ENCODE peak calls at places on chromosomes 5 and 9, in ten cellular contexts. One of them, this sample, is unnamed.

GRCh38 chr5:141420855-141421488 is at the start of gene PCDHGA11:
- DNase-seq in suprapubic skin: no peak
- DNase-seq in AG09319: peak; percentile 22
- DNase-seq in posterior cingulate gyrus: no peak
- DNase-seq in left colon: no peak
- DNase-seq in HFF-Myc: no peak
- DNase-seq in stimulated activated CD4-positive, alpha-beta T cell treated with anti-CD3 and anti-CD28 coated beads, TNF-alpha, amount 100 ng/mL, for 1 hour: no peak
- DNase-seq in Calu3: no peak
- DNase-seq in DND-41: peak; percentile 28
- DNase-seq in heart right ventricle: no peak
- DNase-seq in this sample: peak; percentile 53

GRCh38 chr5:14816999-14817761 is 54.4 kb downstream of the ANKH start:
- DNase-seq in suprapubic skin: no peak
- DNase-seq in AG09319: peak; percentile 69
- DNase-seq in posterior cingulate gyrus: no peak
- DNase-seq in left colon: no peak
- DNase-seq in HFF-Myc: no peak
- DNase-seq in stimulated activated CD4-positive, alpha-beta T cell treated with anti-CD3 and anti-CD28 coated beads, TNF-alpha, amount 100 ng/mL, for 1 hour: no peak
- DNase-seq in Calu3: no peak
- DNase-seq in DND-41: no peak
- DNase-seq in heart right ventricle: no peak
- DNase-seq in this sample: peak; percentile 91

GRCh38 chr9:136645903-136646754 is 16.6 kb upstream of the EGFL7 start:
- DNase-seq in suprapubic skin: no peak
- DNase-seq in AG09319: no peak
- DNase-seq in posterior cingulate gyrus: no peak
- DNase-seq in left colon: peak; percentile 34
- DNase-seq in HFF-Myc: no peak
- DNase-seq in stimulated activated CD4-positive, alpha-beta T cell treated with anti-CD3 and anti-CD28 coated beads, TNF-alpha, amount 100 ng/mL, for 1 hour: no peak
- DNase-seq in Calu3: no peak
- DNase-seq in DND-41: no peak
- DNase-seq in heart right ventricle: peak; percentile 86
- DNase-seq in this sample: no peak

GRCh38 chr9:131167146-131167692 is 41.8 kb downstream of the NUP214 start:
- DNase-seq in suprapubic skin: no peak
- DNase-seq in AG09319: no peak
- DNase-seq in posterior cingulate gyrus: no peak
- DNase-seq in left colon: no peak
- DNase-seq in HFF-Myc: no peak
- DNase-seq in stimulated activated CD4-positive, alpha-beta T cell treated with anti-CD3 and anti-CD28 coated beads, TNF-alpha, amount 100 ng/mL, for 1 hour: no peak
- DNase-seq in Calu3: no peak
- DNase-seq in DND-41: no peak
- DNase-seq in heart right ventricle: no peak
- DNase-seq in this sample: no peak

GRCh38 chr5:9841516-9841915 is 211.4 kb upstream of the TAS2R1 start:
- DNase-seq in suprapubic skin: no peak
- DNase-seq in AG09319: no peak
- DNase-seq in posterior cingulate gyrus: no peak
- DNase-seq in left colon: no peak
- DNase-seq in HFF-Myc: no peak
- DNase-seq in stimulated activated CD4-positive, alpha-beta T cell treated with anti-CD3 and anti-CD28 coated beads, TNF-alpha, amount 100 ng/mL, for 1 hour: no peak
- DNase-seq in Calu3: no peak
- DNase-seq in DND-41: no peak
- DNase-seq in heart right ventricle: no peak
- DNase-seq in this sample: no peak

GRCh38 chr5:155091063-155091648 is 77.6 kb downstream of the KIF4B start:
- DNase-seq in suprapubic skin: no peak
- DNase-seq in AG09319: no peak
- DNase-seq in posterior cingulate gyrus: no peak
- DNase-seq in left colon: no peak
- DNase-seq in HFF-Myc: no peak
- DNase-seq in stimulated activated CD4-positive, alpha-beta T cell treated with anti-CD3 and anti-CD28 coated beads, TNF-alpha, amount 100 ng/mL, for 1 hour: no peak
- DNase-seq in Calu3: no peak
- DNase-seq in DND-41: no peak
- DNase-seq in heart right ventricle: no peak
- DNase-seq in this sample: peak; percentile 17

GRCh38 chr9:118595719-118596305 is 773.4 kb downstream of the BRINP1 start:
- DNase-seq in suprapubic skin: no peak
- DNase-seq in AG09319: no peak
- DNase-seq in posterior cingulate gyrus: peak; percentile 44
- DNase-seq in left colon: no peak
- DNase-seq in HFF-Myc: no peak
- DNase-seq in stimulated activated CD4-positive, alpha-beta T cell treated with anti-CD3 and anti-CD28 coated beads, TNF-alpha, amount 100 ng/mL, for 1 hour: no peak
- DNase-seq in Calu3: peak; percentile 0
- DNase-seq in DND-41: no peak
- DNase-seq in heart right ventricle: no peak
- DNase-seq in this sample: peak; percentile 8

GRCh38 chr5:2256646-2257288 is 374.0 kb upstream of the IRX4 start:
- DNase-seq in suprapubic skin: no peak
- DNase-seq in AG09319: no peak
- DNase-seq in posterior cingulate gyrus: no peak
- DNase-seq in left colon: no peak
- DNase-seq in HFF-Myc: no peak
- DNase-seq in stimulated activated CD4-positive, alpha-beta T cell treated with anti-CD3 and anti-CD28 coated beads, TNF-alpha, amount 100 ng/mL, for 1 hour: no peak
- DNase-seq in Calu3: no peak
- DNase-seq in DND-41: no peak
- DNase-seq in heart right ventricle: no peak
- DNase-seq in this sample: no peak

GRCh38 chr9:122393284-122393983 is 22.6 kb downstream of the PTGS1 start:
- DNase-seq in suprapubic skin: no peak
- DNase-seq in AG09319: no peak
- DNase-seq in posterior cingulate gyrus: no peak
- DNase-seq in left colon: no peak
- DNase-seq in HFF-Myc: no peak
- DNase-seq in stimulated activated CD4-positive, alpha-beta T cell treated with anti-CD3 and anti-CD28 coated beads, TNF-alpha, amount 100 ng/mL, for 1 hour: no peak
- DNase-seq in Calu3: no peak
- DNase-seq in DND-41: no peak
- DNase-seq in heart right ventricle: no peak
- DNase-seq in this sample: no peak

GRCh38 chr5:43874772-43875171 is 271.8 kb downstream of the NNT start:
- DNase-seq in suprapubic skin: no peak
- DNase-seq in AG09319: no peak
- DNase-seq in posterior cingulate gyrus: no peak
- DNase-seq in left colon: no peak
- DNase-seq in HFF-Myc: peak; percentile 9
- DNase-seq in stimulated activated CD4-positive, alpha-beta T cell treated with anti-CD3 and anti-CD28 coated beads, TNF-alpha, amount 100 ng/mL, for 1 hour: no peak
- DNase-seq in Calu3: no peak
- DNase-seq in DND-41: no peak
- DNase-seq in heart right ventricle: no peak
- DNase-seq in this sample: no peak

GRCh38 chr9:87742813-87743428 is 17.0 kb downstream of the CTSL start:
- DNase-seq in suprapubic skin: no peak
- DNase-seq in AG09319: no peak
- DNase-seq in posterior cingulate gyrus: no peak
- DNase-seq in left colon: no peak
- DNase-seq in HFF-Myc: peak; percentile 7
- DNase-seq in stimulated activated CD4-positive, alpha-beta T cell treated with anti-CD3 and anti-CD28 coated beads, TNF-alpha, amount 100 ng/mL, for 1 hour: no peak
- DNase-seq in Calu3: no peak
- DNase-seq in DND-41: no peak
- DNase-seq in heart right ventricle: no peak
- DNase-seq in this sample: no peak

GRCh38 chr5:129853588-129853987 is 50.7 kb upstream of the CHSY3 start:
- DNase-seq in suprapubic skin: no peak
- DNase-seq in AG09319: no peak
- DNase-seq in posterior cingulate gyrus: no peak
- DNase-seq in left colon: no peak
- DNase-seq in HFF-Myc: no peak
- DNase-seq in stimulated activated CD4-positive, alpha-beta T cell treated with anti-CD3 and anti-CD28 coated beads, TNF-alpha, amount 100 ng/mL, for 1 hour: no peak
- DNase-seq in Calu3: no peak
- DNase-seq in DND-41: no peak
- DNase-seq in heart right ventricle: no peak
- DNase-seq in this sample: no peak

GRCh38 chr5:158463971-158464370 is 605.0 kb upstream of the CLINT1 start:
- DNase-seq in suprapubic skin: peak; percentile 87
- DNase-seq in AG09319: peak; percentile 68
- DNase-seq in posterior cingulate gyrus: no peak
- DNase-seq in left colon: no peak
- DNase-seq in HFF-Myc: no peak
- DNase-seq in stimulated activated CD4-positive, alpha-beta T cell treated with anti-CD3 and anti-CD28 coated beads, TNF-alpha, amount 100 ng/mL, for 1 hour: no peak
- DNase-seq in Calu3: no peak
- DNase-seq in DND-41: no peak
- DNase-seq in heart right ventricle: peak; percentile 20
- DNase-seq in this sample: peak; percentile 72

GRCh38 chr9:120366646-120367019 is 213.3 kb downstream of the CDK5RAP2 start:
- DNase-seq in suprapubic skin: no peak
- DNase-seq in AG09319: peak; percentile 61
- DNase-seq in posterior cingulate gyrus: no peak
- DNase-seq in left colon: no peak
- DNase-seq in HFF-Myc: peak; percentile 85
- DNase-seq in stimulated activated CD4-positive, alpha-beta T cell treated with anti-CD3 and anti-CD28 coated beads, TNF-alpha, amount 100 ng/mL, for 1 hour: no peak
- DNase-seq in Calu3: peak; percentile 7
- DNase-seq in DND-41: no peak
- DNase-seq in heart right ventricle: no peak
- DNase-seq in this sample: peak; percentile 68

GRCh38 chr5:173119719-173120118 is 24.6 kb upstream of the BNIP1 start:
- DNase-seq in suprapubic skin: no peak
- DNase-seq in AG09319: no peak
- DNase-seq in posterior cingulate gyrus: no peak
- DNase-seq in left colon: no peak
- DNase-seq in HFF-Myc: no peak
- DNase-seq in stimulated activated CD4-positive, alpha-beta T cell treated with anti-CD3 and anti-CD28 coated beads, TNF-alpha, amount 100 ng/mL, for 1 hour: no peak
- DNase-seq in Calu3: no peak
- DNase-seq in DND-41: no peak
- DNase-seq in heart right ventricle: no peak
- DNase-seq in this sample: no peak

GRCh38 chr5:1212271-1212670 is 10.9 kb downstream of the SLC6A19 start:
- DNase-seq in suprapubic skin: no peak
- DNase-seq in AG09319: no peak
- DNase-seq in posterior cingulate gyrus: no peak
- DNase-seq in left colon: no peak
- DNase-seq in HFF-Myc: no peak
- DNase-seq in stimulated activated CD4-positive, alpha-beta T cell treated with anti-CD3 and anti-CD28 coated beads, TNF-alpha, amount 100 ng/mL, for 1 hour: no peak
- DNase-seq in Calu3: no peak
- DNase-seq in DND-41: no peak
- DNase-seq in heart right ventricle: peak; percentile 4
- DNase-seq in this sample: no peak

GRCh38 chr9:126463426-126463825 is 136.8 kb downstream of the MVB12B start:
- DNase-seq in suprapubic skin: peak; percentile 34
- DNase-seq in AG09319: no peak
- DNase-seq in posterior cingulate gyrus: no peak
- DNase-seq in left colon: no peak
- DNase-seq in HFF-Myc: no peak
- DNase-seq in stimulated activated CD4-positive, alpha-beta T cell treated with anti-CD3 and anti-CD28 coated beads, TNF-alpha, amount 100 ng/mL, for 1 hour: no peak
- DNase-seq in Calu3: no peak
- DNase-seq in DND-41: no peak
- DNase-seq in heart right ventricle: no peak
- DNase-seq in this sample: no peak

GRCh38 chr9:86997158-86997557 is 49.9 kb upstream of the GAS1 start:
- DNase-seq in suprapubic skin: no peak
- DNase-seq in AG09319: no peak
- DNase-seq in posterior cingulate gyrus: no peak
- DNase-seq in left colon: no peak
- DNase-seq in HFF-Myc: no peak
- DNase-seq in stimulated activated CD4-positive, alpha-beta T cell treated with anti-CD3 and anti-CD28 coated beads, TNF-alpha, amount 100 ng/mL, for 1 hour: no peak
- DNase-seq in Calu3: no peak
- DNase-seq in DND-41: no peak
- DNase-seq in heart right ventricle: no peak
- DNase-seq in this sample: no peak

This sample was measured in fibroblast of the conjunctiva.